ENCODE peak calls at places on chromosome 16, in eight cellular contexts. S is mesendoderm; K is effector CD4-positive, alpha-beta T cell; X is stimulated activated naive CD4-positive, alpha-beta T cell; Q is activated T-cell treated with anti-CD3 and anti-CD28 coated beads for 1 hour; Y is fibroblast of lung; G is activated T-helper 9 cell treated with anti-CD3 and anti-CD28 coated beads, Interleukin-2, amount 50 U/mL, for 16 hours; C is DMS 273 treated with DMSO at 0.1 percent for 48 hours. Z is an unnamed sample.

GRCh38 chr16:84562174-84562815 is 55.6 kb downstream of the COTL1 start:
- DNase-seq in S (no peak), K (no peak), X (no peak), Q (no peak), Y (no peak), G (no peak), C (no peak), Z (no peak)

GRCh38 chr16:55502801-55503366 is 6.0 kb upstream of the LPCAT2 start:
- DNase-seq in S (no peak), K (no peak), X (no peak), Q (no peak), Y (peak), G (no peak), C (peak), Z (peak)

GRCh38 chr16:77589071-77589755 is 133.1 kb upstream of the NUDT7 start:
- DNase-seq in S (no peak), K (no peak), X (no peak), Q (no peak), Y (peak), G (no peak), C (no peak), Z (no peak)

GRCh38 chr16:4288148-4288921 is 15.5 kb upstream of the TFAP4 start:
- DNase-seq in S (peak), K (peak), X (peak), Q (peak), Y (peak), G (peak), C (peak), Z (peak)

GRCh38 chr16:90018297-90019200 is 707 bp downstream of the DBNDD1 start:
- DNase-seq in S (peak), K (no peak), X (no peak), Q (no peak), Y (no peak), G (no peak), C (no peak), Z (no peak)

GRCh38 chr16:1929578-1930337 is 11.5 kb upstream of the HS3ST6 start:
- DNase-seq in S (peak), K (peak), X (peak), Q (peak), Y (peak), G (peak), C (peak), Z (peak)

GRCh38 chr16:80369559-80369958 is 171.2 kb upstream of the DYNLRB2 start:
- DNase-seq in S (peak), K (no peak), X (no peak), Q (no peak), Y (peak), G (no peak), C (no peak), Z (peak)

GRCh38 chr16:81542609-81543570 is 98.3 kb downstream of the CMIP start:
- DNase-seq in S (no peak), K (no peak), X (no peak), Q (no peak), Y (no peak), G (no peak), C (no peak), Z (no peak)

GRCh38 chr16:12097523-12098428 is 121.2 kb downstream of the SNX29 start:
- DNase-seq in S (peak), K (no peak), X (no peak), Q (no peak), Y (peak), G (no peak), C (no peak), Z (peak)